ENCODE peak calls at places on chromosomes 4 and X, in five cellular contexts. One of them, this sample, is unnamed.

GRCh38 chrX:43552703-43553102 is 103.4 kb upstream of the MAOA start:
- DNase-seq in AG10803: no peak
- DNase-seq in RPMI7951: no peak
- DNase-seq in GM06990: no peak
- DNase-seq in NCI-H1105: no peak
- DNase-seq in this sample: no peak

GRCh38 chr4:7647932-7648812 is 213.4 kb upstream of the PSAPL1 start:
- DNase-seq in GM06990: no peak
- DNase-seq in RPMI7951: peak
- DNase-seq in NCI-H1105: no peak
- DNase-seq in AG10803: peak
- DNase-seq in this sample: no peak

GRCh38 chr4:15250021-15250441 is 177.8 kb upstream of the C1QTNF7 start:
- DNase-seq in AG10803: peak
- DNase-seq in NCI-H1105: no peak
- DNase-seq in RPMI7951: peak
- DNase-seq in GM06990: no peak
- DNase-seq in this sample: no peak

GRCh38 chrX:666762-667161 is 36.2 kb downstream of the SHOX start:
- DNase-seq in RPMI7951: peak
- DNase-seq in NCI-H1105: no peak
- DNase-seq in GM06990: no peak
- DNase-seq in AG10803: peak
- DNase-seq in this sample: no peak

GRCh38 chrX:103811858-103812257 is 20.2 kb downstream of the RAB9B start:
- DNase-seq in GM06990: no peak
- DNase-seq in AG10803: no peak
- DNase-seq in NCI-H1105: no peak
- DNase-seq in RPMI7951: no peak
- DNase-seq in this sample: no peak

GRCh38 chr4:150212927-150213326 is 134.7 kb downstream of the DCLK2 start:
- DNase-seq in RPMI7951: no peak
- DNase-seq in GM06990: no peak
- DNase-seq in AG10803: no peak
- DNase-seq in NCI-H1105: no peak
- DNase-seq in this sample: no peak

GRCh38 chrX:133923113-133923512 is 62.3 kb downstream of the GPC3 start:
- DNase-seq in RPMI7951: peak
- DNase-seq in GM06990: no peak
- DNase-seq in AG10803: no peak
- DNase-seq in NCI-H1105: no peak
- DNase-seq in this sample: peak

GRCh38 chr4:24105183-24106039 is 215.6 kb upstream of the PPARGC1A start:
- DNase-seq in GM06990: no peak
- DNase-seq in NCI-H1105: no peak
- DNase-seq in RPMI7951: peak
- DNase-seq in AG10803: peak
- DNase-seq in this sample: peak

GRCh38 chr4:83405844-83406816 is 49.5 kb downstream of the HELQ start:
- DNase-seq in GM06990: no peak
- DNase-seq in RPMI7951: no peak
- DNase-seq in NCI-H1105: no peak
- DNase-seq in AG10803: no peak
- DNase-seq in this sample: no peak

GRCh38 chr4:71498624-71499023 is 159.8 kb downstream of the SLC4A4 start:
- DNase-seq in AG10803: peak
- DNase-seq in NCI-H1105: no peak
- DNase-seq in GM06990: no peak
- DNase-seq in RPMI7951: no peak
- DNase-seq in this sample: peak

GRCh38 chr4:87375719-87376291 is 15.2 kb downstream of the HSD17B11 start:
- DNase-seq in AG10803: peak
- DNase-seq in GM06990: no peak
- DNase-seq in NCI-H1105: no peak
- DNase-seq in RPMI7951: peak
- DNase-seq in this sample: peak

GRCh38 chr4:88333741-88334405 is 44.8 kb upstream of the HERC6 start:
- DNase-seq in RPMI7951: no peak
- DNase-seq in NCI-H1105: no peak
- DNase-seq in AG10803: peak
- DNase-seq in GM06990: no peak
- DNase-seq in this sample: peak

GRCh38 chr4:112058433-112058832 is 86.8 kb upstream of the FAM241A start:
- DNase-seq in GM06990: no peak
- DNase-seq in RPMI7951: no peak
- DNase-seq in AG10803: peak
- DNase-seq in NCI-H1105: no peak
- DNase-seq in this sample: no peak

This sample was measured in adipocyte.